ENCODE peak calls at places on chromosome 22, in nine cellular contexts. Y is cardiac septum, F is esophagus muscularis mucosa, X is NAMALWA, P is HT-29, T is adipocyte, C is endodermal cell, H is A172, I is amniotic stem cell. N is an unnamed sample.

GRCh38 chr22:42617155-42617983 is 2.7 kb upstream of the POLDIP3 start:
- DNase-seq in Y (no peak), F (no peak), X (peak; percentile 24), P (no peak), T (no peak), C (no peak), H (no peak), I (no peak), N (peak; percentile 18)

GRCh38 chr22:25970996-25971811 is 198.1 kb upstream of the SEZ6L start:
- DNase-seq in Y (no peak), F (no peak), X (peak; percentile 38), P (no peak), T (no peak), C (peak; percentile 87), H (no peak), I (no peak), N (no peak)

GRCh38 chr22:44337658-44338004 is 24.9 kb upstream of the SHISAL1 start:
- DNase-seq in Y (peak; percentile 81), F (no peak), X (no peak), P (no peak), T (peak; percentile 85), C (peak; percentile 80), H (peak; percentile 58), I (peak; percentile 45), N (no peak)

GRCh38 chr22:50683994-50684371 is 11.4 kb downstream of the SHANK3 start:
- DNase-seq in Y (peak; percentile 65), F (no peak), X (no peak), P (no peak), T (no peak), C (peak; percentile 38), H (no peak), I (no peak), N (no peak)

GRCh38 chr22:21095773-21096107 is 50.0 kb downstream of the LRRC74B start:
- DNase-seq in Y (no peak), F (no peak), X (no peak), P (no peak), T (no peak), C (no peak), H (no peak), I (no peak), N (no peak)

GRCh38 chr22:27509132-27509920 is 292.2 kb downstream of the MN1 start:
- DNase-seq in Y (no peak), F (no peak), X (no peak), P (no peak), T (no peak), C (no peak), H (no peak), I (no peak), N (no peak)

GRCh38 chr22:41401781-41402648 is 20.3 kb downstream of the TEF start:
- DNase-seq in Y (peak; percentile 83), F (no peak), X (no peak), P (peak; percentile 82), T (peak; percentile 91), C (no peak), H (peak; percentile 64), I (peak; percentile 75), N (no peak)

GRCh38 chr22:41862160-41862529 is 29.2 kb downstream of the SREBF2 start:
- DNase-seq in Y (no peak), F (no peak), X (peak; percentile 79), P (no peak), T (no peak), C (no peak), H (no peak), I (no peak), N (no peak)

GRCh38 chr22:27045103-27045940 is 387.9 kb downstream of the MIAT start:
- DNase-seq in Y (no peak), F (no peak), X (no peak), P (no peak), T (peak; percentile 27), C (no peak), H (peak; percentile 73), I (no peak), N (peak; percentile 32)

GRCh38 chr22:24848559-24849168 is 42.7 kb downstream of the SGSM1 start:
- DNase-seq in Y (no peak), F (no peak), X (no peak), P (no peak), T (no peak), C (no peak), H (no peak), I (no peak), N (no peak)

GRCh38 chr22:36585841-36586240 is 56.9 kb upstream of the EIF3D start:
- DNase-seq in Y (no peak), F (no peak), X (no peak), P (no peak), T (no peak), C (peak; percentile 67), H (peak; percentile 40), I (no peak), N (no peak)

GRCh38 chr22:24772493-24773220 is 1.9 kb downstream of the PIWIL3 start:
- DNase-seq in Y (no peak), F (no peak), X (no peak), P (peak; percentile 47), T (peak; percentile 36), C (peak; percentile 87), H (peak; percentile 24), I (no peak), N (peak; percentile 18)